ENCODE peak calls at places on chromosomes 1 and 21, in ten cellular contexts. G, H, X, Q, R, L, T, B, P and Y are unnamed samples. For H3K36me3, the result is how much of the 10 kb centered on the place peaks cover.

GRCh38 chr1:77467741-77468140 is 185.9 kb downstream of the AK5 start:
- DNase-seq in G (no peak), H (no peak), X (no peak), Q (no peak), R (no peak), L (no peak), T (no peak), B (no peak), P (no peak), Y (no peak)

GRCh38 chr1:34366875-34367624 is 190.3 kb downstream of the C1orf94 start:
- DNase-seq in G (no peak), H (no peak), X (no peak), Q (no peak), R (no peak), L (no peak), T (peak), B (no peak), P (no peak), Y (no peak)

GRCh38 chr1:29960906-29961675 is 724.8 kb downstream of the PTPRU start:
- DNase-seq in G (no peak), H (peak), X (no peak), Q (no peak), R (no peak), L (no peak), T (no peak), B (peak), P (peak), Y (peak)

GRCh38 chr1:153699116-153699515 is 20.6 kb downstream of the NPR1 start:
- DNase-seq in G (no peak), H (no peak), X (no peak), Q (no peak), R (no peak), L (peak), T (no peak), B (peak), P (no peak), Y (no peak)

GRCh38 chr1:91885331-91885715 is 628 bp downstream of the TGFBR3 start:
- DNase-seq in G (peak), H (peak), X (no peak), Q (no peak), R (no peak), L (peak), T (no peak), B (no peak), P (peak), Y (peak)

GRCh38 chr1:178493301-178493741 is 3.4 kb downstream of the CLEC20A start:
- DNase-seq in G (no peak), H (no peak), X (no peak), Q (no peak), R (no peak), L (no peak), T (peak), B (no peak), P (no peak), Y (no peak)

GRCh38 chr1:197526736-197527371 is 248.4 kb downstream of the DENND1B start:
- DNase-seq in G (no peak), H (no peak), X (no peak), Q (no peak), R (no peak), L (peak), T (no peak), B (peak), P (no peak), Y (no peak)

GRCh38 chr1:241591317-241591716 is 48.9 kb downstream of the CHML start:
- DNase-seq in G (no peak), H (no peak), X (no peak), Q (no peak), R (no peak), L (no peak), T (no peak), B (no peak), P (no peak), Y (no peak)

GRCh38 chr1:236315092-236315491 is 33.3 kb upstream of the ERO1B start:
- DNase-seq in G (no peak), H (no peak), X (no peak), Q (no peak), R (no peak), L (no peak), T (no peak), B (no peak), P (no peak), Y (no peak)

GRCh38 chr1:151266821-151267220 is 12.3 kb downstream of the PSMD4 start:
- DNase-seq in G (no peak), H (no peak), X (no peak), Q (no peak), R (no peak), L (no peak), T (no peak), B (no peak), P (no peak), Y (no peak)

GRCh38 chr1:78101514-78101913 is 55.7 kb downstream of the GIPC2 start:
- DNase-seq in G (peak), H (peak), X (no peak), Q (no peak), R (no peak), L (no peak), T (no peak), B (no peak), P (no peak), Y (no peak)

GRCh38 chr1:247448107-247448778 is 9.7 kb downstream of the OR2B11 start:
- DNase-seq in G (peak), H (peak), X (peak), Q (peak), R (no peak), L (peak), T (peak), B (peak), P (no peak), Y (peak)

GRCh38 chr1:54404939-54405880 is 984 bp downstream of the SSBP3 start:
- DNase-seq in G (peak), H (peak), X (no peak), Q (peak), R (no peak), L (peak), T (no peak), B (peak), P (no peak), Y (no peak)

GRCh38 chr1:196115641-196116040 is 492.6 kb downstream of the KCNT2 start:
- DNase-seq in G (no peak), H (no peak), X (no peak), Q (no peak), R (no peak), L (no peak), T (no peak), B (no peak), P (no peak), Y (no peak)

GRCh38 chr1:77824083-77824482 is 44.6 kb downstream of the MIGA1 start:
- DNase-seq in G (no peak), H (no peak), X (no peak), Q (no peak), R (no peak), L (no peak), T (no peak), B (no peak), P (no peak), Y (no peak)

GRCh38 chr1:6906783-6907182 is 121.5 kb downstream of the CAMTA1 start:
- DNase-seq in G (no peak), H (no peak), X (no peak), Q (no peak), R (no peak), L (no peak), T (no peak), B (no peak), P (no peak), Y (peak)

GRCh38 chr1:6897138-6897537 is 111.9 kb downstream of the CAMTA1 start:
- DNase-seq in G (no peak), H (no peak), X (no peak), Q (no peak), R (no peak), L (no peak), T (no peak), B (no peak), P (no peak), Y (no peak)

GRCh38 chr1:90550616-90551406 is 166.3 kb downstream of the BARHL2 start:
- DNase-seq in G (no peak), H (no peak), X (no peak), Q (no peak), R (no peak), L (no peak), T (peak), B (no peak), P (no peak), Y (no peak)

GRCh38 chr1:207579436-207579799 is 65.5 kb upstream of the CR1L start:
- DNase-seq in G (peak), H (peak), X (no peak), Q (no peak), R (peak), L (peak), T (peak), B (peak), P (no peak), Y (no peak)

GRCh38 chr21:42703173-42703908 is 49.9 kb downstream of the PDE9A start:
- DNase-seq in G (no peak), H (no peak), X (no peak), Q (no peak), R (no peak), L (no peak), T (no peak), B (no peak), P (no peak), Y (peak)

GRCh38 chr21:42013338-42013737 is 3.2 kb upstream of the ZBTB21 start:
- DNase-seq in G (no peak), H (no peak), X (no peak), Q (no peak), R (no peak), L (no peak), T (no peak), B (no peak), P (no peak), Y (no peak)

GRCh38 chr1:205236526-205236925 is 8.8 kb downstream of the TMCC2 start:
- DNase-seq in G (no peak), H (peak), X (no peak), Q (no peak), R (no peak), L (no peak), T (no peak), B (no peak), P (no peak), Y (no peak)

GRCh38 chr1:96771847-96772246 is 50.3 kb downstream of the PTBP2 start:
- DNase-seq in G (no peak), H (no peak), X (no peak), Q (no peak), R (no peak), L (no peak), T (no peak), B (no peak), P (no peak), Y (no peak)

GRCh38 chr1:47519491-47519890 is 81.6 kb downstream of the FOXD2 start:
- DNase-seq in G (no peak), H (no peak), X (no peak), Q (no peak), R (no peak), L (no peak), T (no peak), B (no peak), P (no peak), Y (no peak)

GRCh38 chr1:223716302-223716862 is 4.0 kb downstream of the CAPN2 start:
- DNase-seq in G (peak), H (no peak), X (no peak), Q (no peak), R (peak), L (no peak), T (no peak), B (peak), P (no peak), Y (no peak)

GRCh38 chr21:45576838-45577737 is 34.8 kb upstream of the SLC19A1 start:
- DNase-seq in G (no peak), H (no peak), X (no peak), Q (peak), R (no peak), L (no peak), T (no peak), B (peak), P (peak), Y (peak)

GRCh38 chr1:117591248-117591647 is 14.6 kb upstream of the TENT5C start:
- DNase-seq in G (peak), H (peak), X (no peak), Q (no peak), R (no peak), L (no peak), T (no peak), B (no peak), P (peak), Y (no peak)
- H3K27ac ChIP-seq in G (peak), H (peak), X (no peak), Q (no peak), R (no peak), L (no peak), T (no peak), B (no peak), P (no peak), Y (no peak)

GRCh38 chr1:108695515-108695914 is 3.4 kb downstream of the PRPF38B start:
- DNase-seq in G (no peak), H (no peak), X (no peak), Q (no peak), R (no peak), L (no peak), T (no peak), B (no peak), P (no peak), Y (no peak)
- H3K36me3 ChIP-seq in G (half or more), H (half or more), X (under half), Q (under half), R (under half), L (half or more), T (under half), B (half or more), P (under half), Y (under half)

GRCh38 chr1:184162266-184162665 is 110.7 kb downstream of the TSEN15 start:
- DNase-seq in G (no peak), H (no peak), X (no peak), Q (no peak), R (no peak), L (no peak), T (no peak), B (no peak), P (no peak), Y (no peak)

GRCh38 chr1:184158911-184159701 is 107.6 kb downstream of the TSEN15 start:
- DNase-seq in G (no peak), H (no peak), X (no peak), Q (no peak), R (no peak), L (no peak), T (no peak), B (no peak), P (no peak), Y (no peak)

GRCh38 chr1:184160942-184161698 is 109.6 kb downstream of the TSEN15 start:
- DNase-seq in G (no peak), H (no peak), X (no peak), Q (no peak), R (peak), L (no peak), T (no peak), B (peak), P (no peak), Y (no peak)

GRCh38 chr1:184157396-184157747 is 105.8 kb downstream of the TSEN15 start:
- DNase-seq in G (no peak), H (no peak), X (no peak), Q (no peak), R (no peak), L (no peak), T (no peak), B (no peak), P (no peak), Y (no peak)

GRCh38 chr1:184160236-184160635 is 108.7 kb downstream of the TSEN15 start:
- DNase-seq in G (no peak), H (no peak), X (no peak), Q (no peak), R (peak), L (no peak), T (no peak), B (no peak), P (no peak), Y (no peak)
- TF ChIP-seq EP300 in G (no peak), H (no peak), X (no peak), Q (no peak), R (no peak), L (no peak), T (no peak), B (peak), P (no peak), Y (no peak)

GRCh38 chr1:8203056-8203455 is 114.9 kb upstream of the SLC45A1 start:
- DNase-seq in G (no peak), H (no peak), X (no peak), Q (peak), R (no peak), L (no peak), T (no peak), B (no peak), P (no peak), Y (no peak)

GRCh38 chr1:8203551-8203950 is 114.4 kb upstream of the SLC45A1 start:
- DNase-seq in G (no peak), H (no peak), X (no peak), Q (no peak), R (no peak), L (no peak), T (no peak), B (no peak), P (no peak), Y (no peak)

GRCh38 chr1:8205771-8206170 is 112.1 kb upstream of the SLC45A1 start:
- DNase-seq in G (no peak), H (no peak), X (no peak), Q (no peak), R (no peak), L (no peak), T (no peak), B (no peak), P (no peak), Y (no peak)

GRCh38 chr1:8206397-8206796 is 111.5 kb upstream of the SLC45A1 start:
- DNase-seq in G (no peak), H (no peak), X (no peak), Q (no peak), R (no peak), L (no peak), T (no peak), B (no peak), P (no peak), Y (no peak)

DNA sequence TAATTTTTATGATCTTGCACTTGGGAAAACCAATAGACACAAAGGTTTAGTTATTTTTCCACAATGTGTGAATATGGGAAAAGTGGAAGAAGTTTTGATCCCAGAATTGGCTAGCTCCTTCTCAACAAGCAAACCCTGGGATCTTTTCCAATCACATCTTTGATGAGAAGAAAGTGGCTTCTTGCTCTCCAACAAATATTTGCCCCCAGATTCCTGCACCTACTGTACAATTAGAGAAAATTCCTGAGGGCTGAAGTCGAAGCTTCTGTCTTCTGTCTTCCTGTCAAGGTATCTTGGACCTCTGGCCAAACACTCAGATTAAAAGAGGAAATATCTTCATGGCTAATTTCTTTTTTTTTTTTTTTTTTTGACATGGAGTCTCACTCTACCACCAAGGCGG is 113.1 kb upstream of the SLC45A1 start:
- DNase-seq in G (no peak), H (no peak), X (no peak), Q (no peak), R (no peak), L (no peak), T (no peak), B (no peak), P (no peak), Y (no peak)
- H3K27ac ChIP-seq in G (peak), H (peak), X (no peak), Q (peak), R (no peak), L (no peak), T (no peak), B (peak), P (no peak), Y (peak)

GRCh38 chr1:1203561-1204424 is 2.6 kb downstream of the TNFRSF18 start:
- DNase-seq in G (peak), H (no peak), X (no peak), Q (peak), R (no peak), L (no peak), T (peak), B (peak), P (no peak), Y (no peak)
- H3K36me3 ChIP-seq in G (under half), H (under half), X (under half), Q (under half), R (under half), L (under half), T (under half), B (under half), P (under half), Y (under half)

DNA sequence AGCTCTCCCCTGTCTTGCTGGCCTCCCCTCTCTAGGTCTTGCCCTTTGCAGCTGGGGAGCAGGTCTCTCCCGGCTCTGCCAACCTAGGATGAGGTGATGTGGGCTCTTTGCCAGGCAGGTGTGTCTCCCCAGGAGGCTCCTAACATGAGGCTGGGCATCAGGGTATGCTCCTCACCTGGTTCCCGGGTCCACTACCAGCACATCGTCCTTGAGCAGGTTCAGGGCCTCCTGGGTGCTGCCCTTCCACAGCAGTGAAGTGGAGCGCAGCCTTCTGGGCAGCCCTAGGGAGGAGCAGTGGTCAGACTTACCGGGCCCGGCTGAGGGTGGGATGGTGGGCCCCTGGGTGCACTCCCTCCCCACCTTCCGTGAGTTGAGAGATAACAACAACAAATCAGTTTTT is 17.5 kb downstream of the LACTBL1 start:
- DNase-seq in G (no peak), H (no peak), X (no peak), Q (no peak), R (no peak), L (no peak), T (no peak), B (no peak), P (no peak), Y (no peak)
- TF ChIP-seq EP300 in G (no peak), H (no peak), X (no peak), Q (no peak), R (no peak), L (no peak), T (no peak), B (no peak), P (no peak), Y (no peak)

GRCh38 chr1:115668579-115668978 is 26.8 kb downstream of the VANGL1 start:
- DNase-seq in G (no peak), H (no peak), X (no peak), Q (no peak), R (no peak), L (no peak), T (no peak), B (no peak), P (no peak), Y (no peak)

GRCh38 chr1:115671176-115672062 is 29.6 kb downstream of the VANGL1 start:
- DNase-seq in G (peak), H (no peak), X (no peak), Q (no peak), R (no peak), L (no peak), T (no peak), B (no peak), P (no peak), Y (no peak)

GRCh38 chr1:115670476-115671175 is 28.9 kb downstream of the VANGL1 start:
- DNase-seq in G (no peak), H (no peak), X (no peak), Q (no peak), R (no peak), L (no peak), T (no peak), B (no peak), P (no peak), Y (no peak)

GRCh38 chr1:115669002-115669673 is 27.4 kb downstream of the VANGL1 start:
- DNase-seq in G (no peak), H (no peak), X (no peak), Q (no peak), R (no peak), L (peak), T (no peak), B (no peak), P (no peak), Y (no peak)

GRCh38 chr1:115669886-115670285 is 28.1 kb downstream of the VANGL1 start:
- DNase-seq in G (no peak), H (no peak), X (no peak), Q (no peak), R (no peak), L (no peak), T (no peak), B (no peak), P (no peak), Y (no peak)
- H3K27ac ChIP-seq in G (peak), H (no peak), X (no peak), Q (no peak), R (no peak), L (no peak), T (no peak), B (no peak), P (no peak), Y (peak)

GRCh38 chr1:39859859-39860812 is 23.2 kb downstream of the TRIT1 start:
- DNase-seq in G (no peak), H (no peak), X (no peak), Q (no peak), R (no peak), L (no peak), T (no peak), B (no peak), P (no peak), Y (no peak)

GRCh38 chr1:39858315-39858714 is 25.0 kb downstream of the TRIT1 start:
- DNase-seq in G (no peak), H (no peak), X (no peak), Q (no peak), R (no peak), L (no peak), T (no peak), B (no peak), P (no peak), Y (no peak)

GRCh38 chr1:39854738-39855137 is 28.6 kb downstream of the TRIT1 start:
- DNase-seq in G (no peak), H (no peak), X (no peak), Q (no peak), R (no peak), L (no peak), T (no peak), B (no peak), P (no peak), Y (no peak)

GRCh38 chr1:39854314-39854713 is 29.0 kb downstream of the TRIT1 start:
- DNase-seq in G (no peak), H (no peak), X (no peak), Q (no peak), R (no peak), L (no peak), T (no peak), B (no peak), P (no peak), Y (no peak)

GRCh38 chr1:39857479-39857878 is 25.8 kb downstream of the TRIT1 start:
- DNase-seq in G (no peak), H (no peak), X (no peak), Q (no peak), R (no peak), L (no peak), T (no peak), B (no peak), P (no peak), Y (no peak)
- H3K36me3 ChIP-seq in G (under half), H (under half), X (under half), Q (under half), R (under half), L (half or more), T (under half), B (under half), P (under half), Y (under half)